ENCODE peak calls at places on chromosomes 11 and 22, in seven cellular contexts. X is NCI-H146, V is dorsolateral prefrontal cortex, C is HS-27A, I is amniotic stem cell, E is substantia nigra, F is astrocyte of the hippocampus. W is an unnamed sample.

GRCh38 chr22:22060200-22061084 is 77.9 kb upstream of the TOP3B start:
- DNase-seq in X (peak), V (peak), C (no peak), I (no peak), E (peak), F (peak), W (peak)

GRCh38 chr11:118056806-118057205 is 20.1 kb upstream of the TMPRSS4 start:
- DNase-seq in X (no peak), V (no peak), C (no peak), I (no peak), E (no peak), F (no peak), W (no peak)

GRCh38 chr22:48820481-48821345 is 1007.0 kb downstream of the BRD1 start:
- DNase-seq in X (no peak), V (no peak), C (no peak), I (no peak), E (no peak), F (no peak), W (no peak)

GRCh38 chr11:102592634-102593581 is 32.2 kb downstream of the MMP20 start:
- DNase-seq in X (peak), V (no peak), C (no peak), I (no peak), E (no peak), F (no peak), W (no peak)

GRCh38 chr11:119493712-119494111 is 70.7 kb upstream of the THY1 start:
- DNase-seq in X (no peak), V (no peak), C (no peak), I (peak), E (peak), F (peak), W (no peak)

GRCh38 chr11:86365566-86365965 is 9.1 kb upstream of the CCDC81 start:
- DNase-seq in X (no peak), V (no peak), C (no peak), I (no peak), E (no peak), F (no peak), W (no peak)

GRCh38 chr11:78298216-78298860 is 109.6 kb downstream of the USP35 start:
- DNase-seq in X (peak), V (no peak), C (no peak), I (no peak), E (no peak), F (no peak), W (no peak)

GRCh38 chr11:118870396-118871343 is 13.0 kb upstream of the CXCR5 start:
- DNase-seq in X (no peak), V (peak), C (no peak), I (no peak), E (peak), F (peak), W (peak)

GRCh38 chr11:86931965-86932332 is 23.2 kb downstream of the FZD4 start:
- DNase-seq in X (no peak), V (no peak), C (no peak), I (no peak), E (peak), F (peak), W (peak)

GRCh38 chr22:35543702-35544101 is 3.1 kb downstream of the RASD2 start:
- DNase-seq in X (no peak), V (no peak), C (no peak), I (no peak), E (no peak), F (no peak), W (no peak)